ENCODE peak calls at places on chromosomes 16 and 17, in nine cellular contexts. D, F, N, Q, V, J, O, R and T are unnamed samples. For H3K27me3, the result is how much of the 10 kb centered on the place peaks cover.

GRCh38 chr17:35068249-35068648 is 4.7 kb upstream of the RFFL start:
- DNase-seq in J (no peak), O (no peak), N (no peak), D (no peak), Q (no peak), F (no peak), V (no peak), R (no peak), T (no peak)

GRCh38 chr17:28717578-28718316 is at the start of gene RAB34:
- DNase-seq in F (no peak), V (peak), D (peak), R (peak), J (peak), Q (no peak), O (peak), N (no peak), T (peak)

GRCh38 chr17:18257747-18258355 is 687 bp downstream of the FLII start:
- DNase-seq in R (peak), V (peak), N (peak), O (peak), J (peak), D (peak), F (peak), Q (peak), T (no peak)

GRCh38 chr17:35973333-35974260 is 7.7 kb downstream of the CCL16 start:
- DNase-seq in Q (no peak), J (no peak), O (no peak), N (no peak), D (no peak), V (no peak), F (no peak), R (peak), T (peak)

GRCh38 chr17:45200701-45201100 is 21.0 kb upstream of the FMNL1 start:
- DNase-seq in Q (peak), O (peak), D (peak), F (no peak), J (no peak), R (no peak), V (no peak), N (no peak), T (no peak)

GRCh38 chr16:56102159-56102798 is 89.0 kb upstream of the GNAO1 start:
- DNase-seq in D (peak), N (no peak), R (no peak), V (no peak), Q (no peak), J (peak), O (peak), F (no peak), T (no peak)

GRCh38 chr16:12784076-12784475 is 19.6 kb downstream of the CPPED1 start:
- DNase-seq in O (no peak), J (no peak), F (no peak), N (no peak), R (no peak), D (no peak), Q (no peak), V (no peak), T (no peak)

GRCh38 chr17:81927653-81928496 is at the start of gene MAFG:
- DNase-seq in N (peak), Q (peak), D (peak), O (peak), R (peak), F (peak), V (peak), J (peak), T (peak)

GRCh38 chr17:17018612-17019429 is 23.4 kb upstream of the MPRIP start:
- DNase-seq in V (no peak), Q (no peak), J (no peak), O (no peak), D (no peak), F (no peak), R (no peak), N (no peak), T (peak)

GRCh38 chr17:79517812-79518211 is 93.0 kb downstream of the RBFOX3 start:
- DNase-seq in D (no peak), O (no peak), J (no peak), R (no peak), F (no peak), Q (no peak), V (no peak), N (no peak), T (no peak)

GRCh38 chr17:79519601-79520000 is 91.2 kb downstream of the RBFOX3 start:
- DNase-seq in O (no peak), Q (no peak), F (no peak), J (no peak), V (no peak), R (no peak), D (no peak), N (no peak), T (no peak)

GRCh38 chr17:79520134-79520892 is 90.5 kb downstream of the RBFOX3 start:
- DNase-seq in D (no peak), J (no peak), N (no peak), R (no peak), O (no peak), V (no peak), Q (no peak), F (no peak), T (no peak)

GRCh38 chr17:79519152-79519523 is 91.7 kb downstream of the RBFOX3 start:
- DNase-seq in Q (no peak), O (no peak), D (no peak), R (no peak), V (no peak), J (no peak), F (no peak), N (no peak), T (no peak)

GRCh38 chr17:79518330-79519151 is 92.3 kb downstream of the RBFOX3 start:
- DNase-seq in F (no peak), O (no peak), D (no peak), R (no peak), N (no peak), J (no peak), V (no peak), Q (no peak), T (no peak)
- H3K27me3 ChIP-seq in F (under half), O (under half), D (under half), R (under half), N (half or more), J (under half), V (half or more), Q (under half), T (under half)

GRCh38 chr17:66636111-66636510 is 198.8 kb upstream of the CACNG5 start:
- DNase-seq in R (peak), F (no peak), Q (no peak), V (no peak), N (no peak), J (no peak), O (no peak), D (no peak), T (no peak)

GRCh38 chr17:66637491-66637890 is 197.4 kb upstream of the CACNG5 start:
- DNase-seq in F (no peak), Q (no peak), D (no peak), N (no peak), J (no peak), V (no peak), O (no peak), R (peak), T (peak)

GRCh38 chr17:66633322-66633965 is 201.5 kb upstream of the CACNG5 start:
- DNase-seq in D (no peak), V (no peak), J (no peak), F (no peak), Q (peak), O (no peak), R (peak), N (no peak), T (no peak)

GRCh38 chr17:66634193-66634592 is 200.7 kb upstream of the CACNG5 start:
- DNase-seq in N (no peak), J (no peak), F (no peak), D (no peak), Q (no peak), R (no peak), O (no peak), V (no peak), T (no peak)

DNA sequence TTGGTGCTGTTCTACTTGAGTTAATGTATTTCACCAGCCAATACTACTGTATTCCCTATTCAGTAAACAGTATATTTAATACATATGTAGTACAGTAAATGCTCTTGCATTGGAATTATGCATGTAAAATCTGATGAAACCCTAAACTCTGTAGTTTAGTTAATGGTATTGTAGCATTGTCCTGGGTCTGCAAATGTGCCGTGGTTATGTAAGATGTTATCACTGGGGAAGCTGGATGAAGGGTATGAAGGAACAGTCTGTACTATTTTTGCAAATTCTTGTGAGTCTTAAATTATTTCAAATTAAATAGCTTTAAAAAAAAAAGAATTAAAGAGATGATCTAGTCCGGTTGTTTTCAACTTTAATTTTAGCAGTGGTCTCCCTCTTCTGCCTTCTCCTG is 199.3 kb upstream of the CACNG5 start:
- DNase-seq in Q (no peak), O (no peak), R (no peak), N (no peak), D (no peak), F (no peak), J (no peak), V (no peak), T (no peak)
- H3K27ac ChIP-seq in Q (no peak), O (peak), R (no peak), N (no peak), D (no peak), F (no peak), J (no peak), V (no peak), T (no peak)

DNA sequence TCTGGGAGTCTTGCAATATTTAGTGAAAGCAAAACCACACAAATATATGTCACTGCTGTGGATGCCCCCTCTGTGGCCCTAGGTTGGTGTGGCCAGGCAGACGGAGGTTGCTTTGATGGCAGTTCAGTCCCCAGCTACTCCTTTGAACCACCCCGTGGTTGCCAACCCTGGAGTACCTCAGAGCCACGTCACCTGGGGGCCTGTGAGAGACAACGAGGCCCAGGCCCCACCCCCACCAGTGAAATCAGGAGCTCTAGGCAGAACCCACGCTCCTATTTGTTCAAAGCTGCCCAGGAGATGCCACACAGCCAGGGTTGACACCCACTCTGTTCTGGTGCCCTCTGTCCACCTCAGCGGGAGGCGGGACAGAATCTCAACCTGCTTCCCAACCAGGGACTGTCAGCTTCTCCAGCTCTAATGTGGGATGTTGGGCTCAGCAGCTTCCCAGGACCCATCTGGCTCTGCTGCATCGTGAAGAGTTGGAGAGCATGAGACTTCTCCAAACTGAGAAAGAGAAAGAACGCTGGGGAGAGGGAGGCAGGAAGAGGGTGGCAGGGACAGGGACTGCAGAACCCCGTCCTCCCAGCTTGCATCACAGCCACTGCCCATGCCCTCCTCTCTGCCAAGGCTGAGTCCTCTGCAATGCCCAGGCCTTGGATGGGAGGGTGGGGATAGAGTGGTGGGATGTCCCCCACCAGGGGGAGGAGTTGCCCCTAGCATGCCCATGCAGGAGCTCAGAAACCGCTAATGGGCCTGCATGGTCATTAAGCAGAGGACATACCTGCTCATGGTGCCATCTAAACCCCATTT is 81.8 kb downstream of the C16orf78 start:
- DNase-seq in F (no peak), O (peak), N (no peak), D (no peak), J (no peak), V (no peak), Q (no peak), R (no peak), T (no peak)
- H3K27me3 ChIP-seq in F (under half), O (under half), N (under half), D (under half), J (under half), V (under half), Q (under half), R (under half), T (under half)

DNA sequence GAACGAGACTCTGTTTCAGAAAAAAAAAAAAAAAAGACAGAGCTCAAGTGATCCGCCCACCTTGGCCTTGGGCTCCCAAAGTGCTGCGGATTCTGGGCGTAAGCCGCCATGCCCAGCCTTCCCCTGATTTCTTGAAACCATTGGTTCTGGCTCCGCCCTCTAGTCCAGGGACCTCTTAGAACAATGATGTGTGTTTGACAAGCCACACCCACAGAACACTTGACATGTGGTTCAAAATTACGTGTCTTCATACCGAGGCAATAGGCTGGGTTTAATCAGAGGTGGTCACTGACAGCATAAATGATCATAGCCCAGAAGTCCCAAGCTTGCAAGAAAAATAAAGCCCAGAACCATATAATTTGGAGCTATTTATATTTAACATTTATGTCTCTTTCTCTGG is 23.0 kb downstream of the KNOP1 start:
- DNase-seq in J (no peak), V (no peak), O (no peak), R (no peak), F (no peak), Q (no peak), D (peak), N (no peak), T (no peak)
- H3K27ac ChIP-seq in J (no peak), V (no peak), O (no peak), R (no peak), F (no peak), Q (no peak), D (no peak), N (no peak), T (no peak)

GRCh38 chr17:74051348-74051747 is 152.1 kb upstream of the RPL38 start:
- DNase-seq in Q (no peak), D (no peak), F (no peak), V (no peak), O (no peak), J (no peak), N (no peak), R (no peak), T (no peak)

GRCh38 chr17:74052993-74053744 is 150.3 kb upstream of the RPL38 start:
- DNase-seq in R (no peak), Q (no peak), J (no peak), F (no peak), D (peak), N (no peak), V (no peak), O (no peak), T (no peak)

GRCh38 chr17:74059471-74059870 is 144.0 kb upstream of the RPL38 start:
- DNase-seq in Q (no peak), O (no peak), R (no peak), V (no peak), J (no peak), N (no peak), F (no peak), D (no peak), T (no peak)

GRCh38 chr17:74054249-74054648 is 149.2 kb upstream of the RPL38 start:
- DNase-seq in Q (no peak), V (no peak), R (no peak), J (no peak), F (no peak), N (no peak), D (no peak), O (no peak), T (no peak)

DNA sequence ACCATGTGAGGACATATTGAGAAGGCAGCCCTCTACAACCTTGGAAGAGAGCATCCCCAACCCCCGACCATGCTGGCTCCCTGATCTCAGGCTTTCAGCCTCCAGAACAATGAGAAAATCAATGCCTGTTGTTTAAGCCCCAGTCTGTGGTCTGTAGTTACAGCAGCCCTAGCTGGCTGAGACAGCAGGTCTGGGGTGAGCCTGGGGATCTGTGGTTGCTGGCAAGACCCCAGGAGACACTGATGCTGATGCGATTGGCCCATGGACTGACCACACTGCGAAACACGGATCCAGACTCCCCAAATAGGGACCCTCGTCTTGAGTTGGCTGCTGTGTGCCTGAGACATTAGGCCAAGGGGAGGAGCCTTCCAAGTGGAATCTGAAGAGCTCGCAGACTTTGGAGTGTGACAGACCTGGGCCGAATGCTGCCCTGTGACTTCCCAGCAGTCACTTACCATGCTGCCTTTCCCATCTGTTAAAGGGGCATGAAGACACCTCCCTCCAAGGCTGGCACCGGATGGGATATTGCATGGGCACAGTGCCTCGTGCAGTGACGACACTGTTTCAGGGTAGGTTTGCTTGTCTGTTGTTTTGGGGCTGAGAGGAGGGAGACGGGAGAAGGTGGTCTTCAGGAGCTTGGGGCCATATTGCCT is 147.8 kb upstream of the RPL38 start:
- DNase-seq in J (no peak), F (no peak), Q (no peak), D (no peak), R (no peak), O (no peak), V (no peak), N (no peak), T (no peak)
- H3K27me3 ChIP-seq in J (under half), F (under half), Q (under half), D (under half), R (under half), O (under half), V (under half), N (under half), T (under half)